ENCODE peak calls at places on chromosome 15, in eight cellular contexts. One of them, this sample, is unnamed.

GRCh38 chr15:90617171-90617570 is 87.4 kb downstream of the CRTC3 start:
- DNase-seq in endothelial cell: no peak
- DNase-seq in transverse colon: no peak
- DNase-seq in progenitor cell of endocrine pancreas: no peak
- DNase-seq in CD8-positive, alpha-beta T cell: no peak
- DNase-seq in AG09309: peak
- DNase-seq in GM12891: no peak
- DNase-seq in stromal cell of bone marrow: no peak
- DNase-seq in this sample: no peak

GRCh38 chr15:97708252-97708651 is 252.3 kb upstream of the ARRDC4 start:
- DNase-seq in endothelial cell: no peak
- DNase-seq in transverse colon: no peak
- DNase-seq in progenitor cell of endocrine pancreas: no peak
- DNase-seq in CD8-positive, alpha-beta T cell: no peak
- DNase-seq in AG09309: no peak
- DNase-seq in GM12891: no peak
- DNase-seq in stromal cell of bone marrow: no peak
- DNase-seq in this sample: no peak

GRCh38 chr15:93141373-93141790 is 52.4 kb upstream of the RGMA start:
- DNase-seq in endothelial cell: no peak
- DNase-seq in transverse colon: no peak
- DNase-seq in progenitor cell of endocrine pancreas: no peak
- DNase-seq in CD8-positive, alpha-beta T cell: peak
- DNase-seq in AG09309: no peak
- DNase-seq in GM12891: peak
- DNase-seq in stromal cell of bone marrow: no peak
- DNase-seq in this sample: no peak

GRCh38 chr15:45307230-45307924 is 55.3 kb downstream of the SLC28A2 start:
- DNase-seq in endothelial cell: no peak
- DNase-seq in transverse colon: no peak
- DNase-seq in progenitor cell of endocrine pancreas: no peak
- DNase-seq in CD8-positive, alpha-beta T cell: no peak
- DNase-seq in AG09309: peak
- DNase-seq in GM12891: no peak
- DNase-seq in stromal cell of bone marrow: peak
- DNase-seq in this sample: no peak

GRCh38 chr15:34650177-34650576 is 66.7 kb upstream of the GOLGA8B start:
- DNase-seq in endothelial cell: no peak
- DNase-seq in transverse colon: no peak
- DNase-seq in progenitor cell of endocrine pancreas: no peak
- DNase-seq in CD8-positive, alpha-beta T cell: no peak
- DNase-seq in AG09309: no peak
- DNase-seq in GM12891: no peak
- DNase-seq in stromal cell of bone marrow: peak
- DNase-seq in this sample: no peak

GRCh38 chr15:89362203-89363101 is 27.8 kb upstream of the POLG start:
- DNase-seq in endothelial cell: no peak
- DNase-seq in transverse colon: no peak
- DNase-seq in progenitor cell of endocrine pancreas: no peak
- DNase-seq in CD8-positive, alpha-beta T cell: peak
- DNase-seq in AG09309: no peak
- DNase-seq in GM12891: no peak
- DNase-seq in stromal cell of bone marrow: no peak
- DNase-seq in this sample: no peak

GRCh38 chr15:34709866-34710265 is 44.9 kb downstream of the GJD2 start:
- DNase-seq in endothelial cell: no peak
- DNase-seq in transverse colon: no peak
- DNase-seq in progenitor cell of endocrine pancreas: no peak
- DNase-seq in CD8-positive, alpha-beta T cell: no peak
- DNase-seq in AG09309: no peak
- DNase-seq in GM12891: no peak
- DNase-seq in stromal cell of bone marrow: no peak
- DNase-seq in this sample: no peak

GRCh38 chr15:40498418-40498817 is 27.6 kb downstream of the CHST14 start:
- DNase-seq in endothelial cell: no peak
- DNase-seq in transverse colon: no peak
- DNase-seq in progenitor cell of endocrine pancreas: no peak
- DNase-seq in CD8-positive, alpha-beta T cell: no peak
- DNase-seq in AG09309: peak
- DNase-seq in GM12891: no peak
- DNase-seq in stromal cell of bone marrow: peak
- DNase-seq in this sample: no peak

GRCh38 chr15:40274350-40275274 is 8.3 kb downstream of the ANKRD63 start:
- DNase-seq in endothelial cell: peak
- DNase-seq in transverse colon: peak
- DNase-seq in progenitor cell of endocrine pancreas: peak
- DNase-seq in CD8-positive, alpha-beta T cell: peak
- DNase-seq in AG09309: peak
- DNase-seq in GM12891: peak
- DNase-seq in stromal cell of bone marrow: peak
- DNase-seq in this sample: peak

GRCh38 chr15:70195808-70196304 is 98.1 kb upstream of the TLE3 start:
- DNase-seq in endothelial cell: no peak
- DNase-seq in transverse colon: peak
- DNase-seq in progenitor cell of endocrine pancreas: no peak
- DNase-seq in CD8-positive, alpha-beta T cell: no peak
- DNase-seq in AG09309: peak
- DNase-seq in GM12891: no peak
- DNase-seq in stromal cell of bone marrow: peak
- DNase-seq in this sample: peak

GRCh38 chr15:78714890-78715289 is 73.9 kb upstream of the CHRNB4 start:
- DNase-seq in endothelial cell: no peak
- DNase-seq in transverse colon: no peak
- DNase-seq in progenitor cell of endocrine pancreas: no peak
- DNase-seq in CD8-positive, alpha-beta T cell: no peak
- DNase-seq in AG09309: no peak
- DNase-seq in GM12891: no peak
- DNase-seq in stromal cell of bone marrow: no peak
- DNase-seq in this sample: no peak

GRCh38 chr15:82936966-82937647 is 15.4 kb downstream of the HOMER2 start:
- DNase-seq in endothelial cell: no peak
- DNase-seq in transverse colon: no peak
- DNase-seq in progenitor cell of endocrine pancreas: no peak
- DNase-seq in CD8-positive, alpha-beta T cell: no peak
- DNase-seq in AG09309: no peak
- DNase-seq in GM12891: no peak
- DNase-seq in stromal cell of bone marrow: peak
- DNase-seq in this sample: no peak

GRCh38 chr15:38860253-38860652 is 295.6 kb upstream of the RASGRP1 start:
- DNase-seq in endothelial cell: no peak
- DNase-seq in transverse colon: no peak
- DNase-seq in progenitor cell of endocrine pancreas: no peak
- DNase-seq in CD8-positive, alpha-beta T cell: no peak
- DNase-seq in AG09309: no peak
- DNase-seq in GM12891: no peak
- DNase-seq in stromal cell of bone marrow: no peak
- DNase-seq in this sample: no peak

GRCh38 chr15:83695246-83695645 is 41.3 kb downstream of the ADAMTSL3 start:
- DNase-seq in endothelial cell: no peak
- DNase-seq in transverse colon: no peak
- DNase-seq in progenitor cell of endocrine pancreas: no peak
- DNase-seq in CD8-positive, alpha-beta T cell: no peak
- DNase-seq in AG09309: no peak
- DNase-seq in GM12891: no peak
- DNase-seq in stromal cell of bone marrow: no peak
- DNase-seq in this sample: no peak

GRCh38 chr15:56105855-56106254 is 112.4 kb upstream of the NEDD4 start:
- DNase-seq in endothelial cell: no peak
- DNase-seq in transverse colon: no peak
- DNase-seq in progenitor cell of endocrine pancreas: no peak
- DNase-seq in CD8-positive, alpha-beta T cell: no peak
- DNase-seq in AG09309: no peak
- DNase-seq in GM12891: no peak
- DNase-seq in stromal cell of bone marrow: no peak
- DNase-seq in this sample: no peak

GRCh38 chr15:69668963-69669362 is 216.3 kb downstream of the RPLP1 start:
- DNase-seq in endothelial cell: no peak
- DNase-seq in transverse colon: peak
- DNase-seq in progenitor cell of endocrine pancreas: no peak
- DNase-seq in CD8-positive, alpha-beta T cell: peak
- DNase-seq in AG09309: no peak
- DNase-seq in GM12891: peak
- DNase-seq in stromal cell of bone marrow: no peak
- DNase-seq in this sample: no peak

GRCh38 chr15:74937602-74938371 is at the start of gene COX5A:
- DNase-seq in endothelial cell: peak
- DNase-seq in transverse colon: peak
- DNase-seq in progenitor cell of endocrine pancreas: peak
- DNase-seq in CD8-positive, alpha-beta T cell: peak
- DNase-seq in AG09309: peak
- DNase-seq in GM12891: peak
- DNase-seq in stromal cell of bone marrow: peak
- DNase-seq in this sample: peak

GRCh38 chr15:51227967-51228783 is 110.2 kb downstream of the CYP19A1 start:
- DNase-seq in endothelial cell: no peak
- DNase-seq in transverse colon: no peak
- DNase-seq in progenitor cell of endocrine pancreas: no peak
- DNase-seq in CD8-positive, alpha-beta T cell: no peak
- DNase-seq in AG09309: peak
- DNase-seq in GM12891: peak
- DNase-seq in stromal cell of bone marrow: peak
- DNase-seq in this sample: peak

GRCh38 chr15:27701014-27701413 is 398.1 kb downstream of the OCA2 start:
- DNase-seq in endothelial cell: no peak
- DNase-seq in transverse colon: no peak
- DNase-seq in progenitor cell of endocrine pancreas: no peak
- DNase-seq in CD8-positive, alpha-beta T cell: no peak
- DNase-seq in AG09309: no peak
- DNase-seq in GM12891: no peak
- DNase-seq in stromal cell of bone marrow: no peak
- DNase-seq in this sample: no peak

GRCh38 chr15:70245932-70246622 is 148.4 kb upstream of the TLE3 start:
- DNase-seq in endothelial cell: no peak
- DNase-seq in transverse colon: peak
- DNase-seq in progenitor cell of endocrine pancreas: no peak
- DNase-seq in CD8-positive, alpha-beta T cell: no peak
- DNase-seq in AG09309: no peak
- DNase-seq in GM12891: no peak
- DNase-seq in stromal cell of bone marrow: peak
- DNase-seq in this sample: no peak

GRCh38 chr15:33742807-33743206 is 225.5 kb upstream of the CHRM5 start:
- DNase-seq in endothelial cell: no peak
- DNase-seq in transverse colon: no peak
- DNase-seq in progenitor cell of endocrine pancreas: no peak
- DNase-seq in CD8-positive, alpha-beta T cell: no peak
- DNase-seq in AG09309: peak
- DNase-seq in GM12891: no peak
- DNase-seq in stromal cell of bone marrow: no peak
- DNase-seq in this sample: no peak

GRCh38 chr15:90097475-90097874 is 4.8 kb downstream of the IDH2 start:
- DNase-seq in endothelial cell: no peak
- DNase-seq in transverse colon: peak
- DNase-seq in progenitor cell of endocrine pancreas: no peak
- DNase-seq in CD8-positive, alpha-beta T cell: peak
- DNase-seq in AG09309: no peak
- DNase-seq in GM12891: no peak
- DNase-seq in stromal cell of bone marrow: no peak
- DNase-seq in this sample: no peak

GRCh38 chr15:91984006-91984405 is 130.5 kb downstream of the SLCO3A1 start:
- DNase-seq in endothelial cell: no peak
- DNase-seq in transverse colon: no peak
- DNase-seq in progenitor cell of endocrine pancreas: no peak
- DNase-seq in CD8-positive, alpha-beta T cell: no peak
- DNase-seq in AG09309: no peak
- DNase-seq in GM12891: no peak
- DNase-seq in stromal cell of bone marrow: no peak
- DNase-seq in this sample: no peak

GRCh38 chr15:45148076-45149059 is 18.6 kb downstream of the DUOX1 start:
- DNase-seq in endothelial cell: no peak
- DNase-seq in transverse colon: no peak
- DNase-seq in progenitor cell of endocrine pancreas: no peak
- DNase-seq in CD8-positive, alpha-beta T cell: no peak
- DNase-seq in AG09309: no peak
- DNase-seq in GM12891: no peak
- DNase-seq in stromal cell of bone marrow: no peak
- DNase-seq in this sample: no peak

GRCh38 chr15:85094685-85095084 is 113.0 kb downstream of the PDE8A start:
- DNase-seq in endothelial cell: no peak
- DNase-seq in transverse colon: no peak
- DNase-seq in progenitor cell of endocrine pancreas: no peak
- DNase-seq in CD8-positive, alpha-beta T cell: no peak
- DNase-seq in AG09309: no peak
- DNase-seq in GM12891: no peak
- DNase-seq in stromal cell of bone marrow: peak
- DNase-seq in this sample: no peak

GRCh38 chr15:32870240-32871033 is 152.6 kb downstream of the GREM1 start:
- DNase-seq in endothelial cell: no peak
- DNase-seq in transverse colon: peak
- DNase-seq in progenitor cell of endocrine pancreas: no peak
- DNase-seq in CD8-positive, alpha-beta T cell: no peak
- DNase-seq in AG09309: peak
- DNase-seq in GM12891: no peak
- DNase-seq in stromal cell of bone marrow: peak
- DNase-seq in this sample: no peak

GRCh38 chr15:98805434-98806274 is 157.3 kb downstream of the IGF1R start:
- DNase-seq in endothelial cell: no peak
- DNase-seq in transverse colon: peak
- DNase-seq in progenitor cell of endocrine pancreas: no peak
- DNase-seq in CD8-positive, alpha-beta T cell: no peak
- DNase-seq in AG09309: no peak
- DNase-seq in GM12891: no peak
- DNase-seq in stromal cell of bone marrow: no peak
- DNase-seq in this sample: no peak

GRCh38 chr15:21260966-21261395 is 179.3 kb downstream of the POTEB3 start:
- DNase-seq in endothelial cell: no peak
- DNase-seq in transverse colon: no peak
- DNase-seq in progenitor cell of endocrine pancreas: peak
- DNase-seq in CD8-positive, alpha-beta T cell: no peak
- DNase-seq in AG09309: no peak
- DNase-seq in GM12891: no peak
- DNase-seq in stromal cell of bone marrow: no peak
- DNase-seq in this sample: no peak

GRCh38 chr15:58212909-58213526 is 74.8 kb downstream of the AQP9 start:
- DNase-seq in endothelial cell: peak
- DNase-seq in transverse colon: no peak
- DNase-seq in progenitor cell of endocrine pancreas: no peak
- DNase-seq in CD8-positive, alpha-beta T cell: no peak
- DNase-seq in AG09309: no peak
- DNase-seq in GM12891: no peak
- DNase-seq in stromal cell of bone marrow: no peak
- DNase-seq in this sample: no peak

GRCh38 chr15:58492661-58493397 is 61.0 kb downstream of the LIPC start:
- DNase-seq in endothelial cell: no peak
- DNase-seq in transverse colon: no peak
- DNase-seq in progenitor cell of endocrine pancreas: no peak
- DNase-seq in CD8-positive, alpha-beta T cell: no peak
- DNase-seq in AG09309: no peak
- DNase-seq in GM12891: no peak
- DNase-seq in stromal cell of bone marrow: no peak
- DNase-seq in this sample: no peak

GRCh38 chr15:90866161-90866715 is 2.1 kb upstream of the FURIN start:
- DNase-seq in endothelial cell: no peak
- DNase-seq in transverse colon: no peak
- DNase-seq in progenitor cell of endocrine pancreas: no peak
- DNase-seq in CD8-positive, alpha-beta T cell: no peak
- DNase-seq in AG09309: no peak
- DNase-seq in GM12891: no peak
- DNase-seq in stromal cell of bone marrow: no peak
- DNase-seq in this sample: no peak

GRCh38 chr15:57522148-57522547 is 69.6 kb upstream of the MYZAP start:
- DNase-seq in endothelial cell: no peak
- DNase-seq in transverse colon: no peak
- DNase-seq in progenitor cell of endocrine pancreas: no peak
- DNase-seq in CD8-positive, alpha-beta T cell: no peak
- DNase-seq in AG09309: no peak
- DNase-seq in GM12891: no peak
- DNase-seq in stromal cell of bone marrow: no peak
- DNase-seq in this sample: no peak

GRCh38 chr15:48868549-48868948 is 9.4 kb upstream of the EID1 start:
- DNase-seq in endothelial cell: no peak
- DNase-seq in transverse colon: no peak
- DNase-seq in progenitor cell of endocrine pancreas: no peak
- DNase-seq in CD8-positive, alpha-beta T cell: no peak
- DNase-seq in AG09309: peak
- DNase-seq in GM12891: no peak
- DNase-seq in stromal cell of bone marrow: no peak
- DNase-seq in this sample: no peak

GRCh38 chr15:31598620-31599019 is 272.0 kb downstream of the KLF13 start:
- DNase-seq in endothelial cell: no peak
- DNase-seq in transverse colon: peak
- DNase-seq in progenitor cell of endocrine pancreas: peak
- DNase-seq in CD8-positive, alpha-beta T cell: no peak
- DNase-seq in AG09309: no peak
- DNase-seq in GM12891: no peak
- DNase-seq in stromal cell of bone marrow: no peak
- DNase-seq in this sample: no peak

This sample was measured in thoracic aorta.